ENCODE peak calls at places on chromosomes 13 and 19, in seven cellular contexts. N is H9, H is dermis blood vessel endothelial cell, S is RPMI7951, W is lower leg skin, D is smooth muscle cell of the brain vasculature, I is HFF-Myc. Z is an unnamed sample.
A peak's percentile ranks its signal among the peaks of the same experiment; 100 is the strongest.

GRCh38 chr19:19822148-19822429 is 539 bp upstream of the ZNF506 start:
- DNase-seq in H (peak; percentile 11), W (no peak), D (no peak), I (no peak), S (peak; percentile 12), N (no peak), Z (no peak)

GRCh38 chr19:6723108-6723618 is 2.7 kb upstream of the C3 start:
- DNase-seq in H (no peak), W (no peak), D (no peak), S (no peak), I (no peak), N (no peak), Z (no peak)

GRCh38 chr13:83716121-83716520 is 166.2 kb downstream of the SLITRK1 start:
- DNase-seq in H (no peak), I (no peak), D (no peak), W (no peak), S (peak; percentile 13), N (no peak), Z (no peak)

GRCh38 chr19:3785464-3785937 is 680 bp downstream of the MATK start:
- DNase-seq in I (no peak), S (no peak), N (no peak), D (no peak), W (no peak), H (no peak), Z (no peak)

GRCh38 chr19:46898731-46899130 is 37.9 kb downstream of the ARHGAP35 start:
- DNase-seq in W (peak; percentile 61), N (no peak), S (no peak), D (no peak), I (no peak), H (no peak), Z (no peak)

GRCh38 chr13:91406619-91407018 is 8.2 kb downstream of the GPC5 start:
- DNase-seq in W (no peak), I (peak; percentile 10), H (peak; percentile 68), S (peak; percentile 46), D (peak; percentile 7), N (peak; percentile 79), Z (peak; percentile 53)

GRCh38 chr19:31262673-31263308 is 86.4 kb downstream of the TSHZ3 start:
- DNase-seq in S (no peak), W (peak; percentile 62), H (no peak), D (no peak), I (no peak), N (peak; percentile 10), Z (no peak)

GRCh38 chr19:48543121-48543710 is 8.8 kb upstream of the SULT2B1 start:
- DNase-seq in W (no peak), H (peak; percentile 86), N (peak; percentile 50), D (no peak), I (no peak), S (peak; percentile 75), Z (peak; percentile 45)

GRCh38 chr19:3710265-3710812 is 2.2 kb downstream of the TJP3 start:
- DNase-seq in N (peak; percentile 63), S (peak; percentile 50), I (no peak), D (no peak), H (no peak), W (peak; percentile 93), Z (peak; percentile 81)

GRCh38 chr19:46088101-46088500 is 36.4 kb downstream of the IGFL3 start:
- DNase-seq in H (no peak), I (no peak), N (no peak), S (no peak), W (no peak), D (no peak), Z (no peak)

GRCh38 chr13:109737606-109738005 is 48.8 kb downstream of the IRS2 start:
- DNase-seq in N (no peak), I (no peak), S (peak; percentile 17), W (no peak), H (no peak), D (no peak), Z (no peak)

GRCh38 chr13:48647625-48648024 is 6.1 kb upstream of the CYSLTR2 start:
- DNase-seq in S (no peak), W (no peak), H (no peak), D (no peak), N (no peak), I (no peak), Z (no peak)

GRCh38 chr19:15166700-15167099 is 34.1 kb downstream of the NOTCH3 start:
- DNase-seq in I (no peak), N (no peak), D (no peak), H (no peak), S (no peak), W (no peak), Z (no peak)

GRCh38 chr19:37845932-37846331 is 60.5 kb downstream of the WDR87 start:
- DNase-seq in W (no peak), N (no peak), I (no peak), D (no peak), S (no peak), H (peak; percentile 4), Z (no peak)

GRCh38 chr13:44199627-44200207 is 173.9 kb upstream of the SERP2 start:
- DNase-seq in H (no peak), D (no peak), W (no peak), S (no peak), N (no peak), I (no peak), Z (no peak)

GRCh38 chr19:35790981-35791813 is 15.8 kb downstream of the ARHGAP33 start:
- DNase-seq in S (no peak), I (no peak), N (no peak), W (no peak), D (no peak), H (peak; percentile 7), Z (no peak)

Z was measured in MV-4-11.